ENCODE peak calls at places on chromosomes 11 and 22, in nine cellular contexts. Z is NCI-H510A treated with DMSO at 0.1 percent for 48 hours; S is activated CD4-positive, CD25-positive, alpha-beta regulatory T cell; O is NCI-H2081; M is KBM-7; E is retina; D is HFFc6; R is astrocyte of the cerebellum; Q is body of pancreas. J is an unnamed sample.

GRCh38 chr11:108734956-108735559 is 70.2 kb downstream of the DDX10 start:
- DNase-seq in Z (no peak), S (no peak), O (no peak), M (peak; percentile 42), E (no peak), D (no peak), R (no peak), Q (no peak), J (no peak)

GRCh38 chr11:12189543-12190235 is 79.3 kb downstream of the MICAL2 start:
- DNase-seq in Z (peak; percentile 86), S (no peak), O (no peak), M (peak; percentile 40), E (no peak), D (no peak), R (no peak), Q (no peak), J (no peak)

GRCh38 chr11:66258473-66258893 is 10.0 kb upstream of the RAB1B start:
- DNase-seq in Z (no peak), S (no peak), O (no peak), M (no peak), E (no peak), D (no peak), R (no peak), Q (no peak), J (no peak)

GRCh38 chr11:120170741-120171261 is 32.9 kb upstream of the TRIM29 start:
- DNase-seq in Z (no peak), S (no peak), O (no peak), M (no peak), E (no peak), D (no peak), R (no peak), Q (no peak), J (no peak)

GRCh38 chr11:1751999-1752906 is 1.9 kb upstream of the IFITM10 start:
- DNase-seq in Z (no peak), S (no peak), O (no peak), M (no peak), E (no peak), D (no peak), R (no peak), Q (no peak), J (no peak)

GRCh38 chr11:61700221-61700620 is 20.0 kb downstream of the DAGLA start:
- DNase-seq in Z (peak; percentile 90), S (no peak), O (peak; percentile 34), M (no peak), E (no peak), D (peak; percentile 40), R (no peak), Q (peak; percentile 84), J (peak; percentile 88)

GRCh38 chr11:85823816-85824215 is 12.9 kb upstream of the SYTL2 start:
- DNase-seq in Z (no peak), S (no peak), O (no peak), M (no peak), E (no peak), D (no peak), R (no peak), Q (no peak), J (no peak)

GRCh38 chr22:32996702-32997101 is 61.5 kb downstream of the SYN3 start:
- DNase-seq in Z (no peak), S (no peak), O (no peak), M (no peak), E (no peak), D (peak; percentile 11), R (no peak), Q (no peak), J (no peak)

GRCh38 chr11:64344160-64344559 is 4.2 kb downstream of the CCDC88B start:
- DNase-seq in Z (no peak), S (no peak), O (no peak), M (no peak), E (no peak), D (no peak), R (no peak), Q (no peak), J (no peak)

GRCh38 chr11:41921991-41922390 is 462.5 kb upstream of the LRRC4C start:
- DNase-seq in Z (no peak), S (no peak), O (no peak), M (no peak), E (no peak), D (no peak), R (no peak), Q (no peak), J (no peak)

GRCh38 chr11:67396587-67397398 is 4.9 kb downstream of the PPP1CA start:
- DNase-seq in Z (no peak), S (no peak), O (no peak), M (peak; percentile 44), E (no peak), D (no peak), R (no peak), Q (no peak), J (no peak)

GRCh38 chr11:64225608-64226506 is at the start of the genes NUDT22 and TRPT1:
- DNase-seq in Z (peak; percentile 75), S (peak; percentile 85), O (peak; percentile 89), M (peak; percentile 89), E (peak; percentile 95), D (peak; percentile 71), R (no peak), Q (peak; percentile 92), J (no peak)

GRCh38 chr22:20957691-20958440 is 9.2 kb upstream of the AIFM3 start:
- DNase-seq in Z (peak; percentile 12), S (no peak), O (no peak), M (peak; percentile 57), E (peak; percentile 62), D (no peak), R (no peak), Q (peak; percentile 34), J (no peak)

GRCh38 chr11:82733444-82734119 is at the start of gene FAM181B:
- DNase-seq in Z (peak; percentile 50), S (no peak), O (peak; percentile 37), M (peak; percentile 57), E (peak; percentile 86), D (no peak), R (peak; percentile 3), Q (peak; percentile 68), J (no peak)

GRCh38 chr11:134561348-134561720 is 149.3 kb upstream of the B3GAT1 start:
- DNase-seq in Z (no peak), S (no peak), O (no peak), M (no peak), E (no peak), D (no peak), R (no peak), Q (no peak), J (no peak)

GRCh38 chr11:1298695-1299492 is 10.5 kb downstream of the TOLLIP start:
- DNase-seq in Z (peak; percentile 80), S (no peak), O (no peak), M (peak; percentile 70), E (no peak), D (no peak), R (no peak), Q (peak; percentile 93), J (peak; percentile 63)

GRCh38 chr11:43982421-43982820 is 40.0 kb downstream of the C11orf96 start:
- DNase-seq in Z (no peak), S (no peak), O (no peak), M (no peak), E (no peak), D (no peak), R (no peak), Q (no peak), J (no peak)

GRCh38 chr11:12042215-12042676 is 33.8 kb upstream of the DKK3 start:
- DNase-seq in Z (no peak), S (no peak), O (no peak), M (peak; percentile 85), E (peak; percentile 42), D (peak; percentile 98), R (peak; percentile 76), Q (no peak), J (no peak)

GRCh38 chr11:76752321-76753175 is 30.6 kb upstream of the TSKU start:
- DNase-seq in Z (no peak), S (no peak), O (no peak), M (no peak), E (no peak), D (peak; percentile 57), R (no peak), Q (peak; percentile 47), J (no peak)

GRCh38 chr22:38085501-38085900 is 1.5 kb upstream of the SLC16A8 start:
- DNase-seq in Z (no peak), S (no peak), O (no peak), M (no peak), E (no peak), D (no peak), R (no peak), Q (no peak), J (no peak)

GRCh38 chr22:27139935-27140493 is 482.6 kb downstream of the MIAT start:
- DNase-seq in Z (no peak), S (no peak), O (no peak), M (no peak), E (peak; percentile 50), D (peak; percentile 85), R (peak; percentile 69), Q (peak; percentile 28), J (no peak)

GRCh38 chr11:114348200-114349191 is 51.8 kb downstream of the C11orf71 start:
- DNase-seq in Z (peak; percentile 48), S (no peak), O (peak; percentile 51), M (peak; percentile 62), E (peak; percentile 42), D (peak; percentile 79), R (peak; percentile 55), Q (peak; percentile 64), J (peak; percentile 49)

GRCh38 chr11:115498354-115498753 is 5.9 kb downstream of the CADM1 start:
- DNase-seq in Z (peak; percentile 89), S (no peak), O (peak; percentile 79), M (no peak), E (no peak), D (no peak), R (no peak), Q (no peak), J (peak; percentile 59)

GRCh38 chr22:28116261-28116673 is 197.2 kb upstream of the PITPNB start:
- DNase-seq in Z (no peak), S (no peak), O (no peak), M (no peak), E (no peak), D (peak; percentile 86), R (peak; percentile 95), Q (peak; percentile 67), J (no peak)

GRCh38 chr11:66264893-66265292 is 3.5 kb upstream of the RAB1B start:
- DNase-seq in Z (no peak), S (peak; percentile 27), O (no peak), M (no peak), E (no peak), D (no peak), R (no peak), Q (no peak), J (no peak)

GRCh38 chr11:33742249-33742851 is 6.1 kb upstream of the CD59 start:
- DNase-seq in Z (peak; percentile 10), S (no peak), O (no peak), M (peak; percentile 34), E (no peak), D (no peak), R (no peak), Q (no peak), J (no peak)

GRCh38 chr22:31676700-31677099 is 14.7 kb upstream of the PISD start:
- DNase-seq in Z (peak; percentile 40), S (peak; percentile 81), O (peak; percentile 12), M (no peak), E (peak; percentile 81), D (peak; percentile 28), R (peak; percentile 62), Q (peak; percentile 98), J (no peak)

GRCh38 chr22:42468841-42469240 is 36.6 kb upstream of the NFAM1 start:
- DNase-seq in Z (no peak), S (no peak), O (no peak), M (no peak), E (no peak), D (peak; percentile 10), R (no peak), Q (no peak), J (no peak)

GRCh38 chr11:46435679-46436078 is 44.1 kb upstream of the CHRM4 start:
- DNase-seq in Z (no peak), S (no peak), O (no peak), M (no peak), E (no peak), D (no peak), R (no peak), Q (no peak), J (no peak)

GRCh38 chr11:80320765-80321164 is 879.9 kb upstream of the TENM4 start:
- DNase-seq in Z (no peak), S (no peak), O (no peak), M (no peak), E (no peak), D (no peak), R (no peak), Q (no peak), J (no peak)